ENCODE peak calls at places on chromosomes 7 and 10, in seven cellular contexts. One of them, this sample, is unnamed.

GRCh38 chr7:122327969-122328368 is 23.4 kb upstream of the FEZF1 start:
- DNase-seq in right cardiac atrium: no peak
- DNase-seq in H9: no peak
- DNase-seq in coronary artery: no peak
- DNase-seq in lower lobe of right lung: no peak
- DNase-seq in right lobe of liver: no peak
- DNase-seq in pancreas: no peak
- DNase-seq in this sample: no peak

GRCh38 chr7:118436663-118437062 is 212.2 kb downstream of the ANKRD7 start:
- DNase-seq in right cardiac atrium: no peak
- DNase-seq in H9: peak; percentile 31
- DNase-seq in coronary artery: no peak
- DNase-seq in lower lobe of right lung: no peak
- DNase-seq in right lobe of liver: no peak
- DNase-seq in pancreas: no peak
- DNase-seq in this sample: no peak

GRCh38 chr7:144812379-144813283 is 23.2 kb downstream of the TPK1 start:
- DNase-seq in right cardiac atrium: no peak
- DNase-seq in H9: no peak
- DNase-seq in coronary artery: no peak
- DNase-seq in lower lobe of right lung: no peak
- DNase-seq in right lobe of liver: no peak
- DNase-seq in pancreas: no peak
- DNase-seq in this sample: no peak

GRCh38 chr7:30562498-30562897 is 32.2 kb upstream of the GARS1 start:
- DNase-seq in right cardiac atrium: no peak
- DNase-seq in H9: no peak
- DNase-seq in coronary artery: no peak
- DNase-seq in lower lobe of right lung: no peak
- DNase-seq in right lobe of liver: no peak
- DNase-seq in pancreas: no peak
- DNase-seq in this sample: no peak

GRCh38 chr10:65194555-65194954 is 1673.4 kb downstream of the REEP3 start:
- DNase-seq in right cardiac atrium: no peak
- DNase-seq in H9: no peak
- DNase-seq in coronary artery: no peak
- DNase-seq in lower lobe of right lung: no peak
- DNase-seq in right lobe of liver: no peak
- DNase-seq in pancreas: no peak
- DNase-seq in this sample: no peak

GRCh38 chr7:2873146-2873545 is 29.0 kb upstream of the GNA12 start:
- DNase-seq in right cardiac atrium: no peak
- DNase-seq in H9: no peak
- DNase-seq in coronary artery: no peak
- DNase-seq in lower lobe of right lung: no peak
- DNase-seq in right lobe of liver: peak; percentile 58
- DNase-seq in pancreas: no peak
- DNase-seq in this sample: no peak

GRCh38 chr10:101070098-101070497 is 8.3 kb downstream of the KAZALD1 start:
- DNase-seq in right cardiac atrium: no peak
- DNase-seq in H9: no peak
- DNase-seq in coronary artery: no peak
- DNase-seq in lower lobe of right lung: no peak
- DNase-seq in right lobe of liver: no peak
- DNase-seq in pancreas: no peak
- DNase-seq in this sample: no peak

GRCh38 chr10:84291389-84291788 is 37.0 kb upstream of the CCSER2 start:
- DNase-seq in right cardiac atrium: no peak
- DNase-seq in H9: peak; percentile 55
- DNase-seq in coronary artery: no peak
- DNase-seq in lower lobe of right lung: no peak
- DNase-seq in right lobe of liver: no peak
- DNase-seq in pancreas: no peak
- DNase-seq in this sample: no peak

GRCh38 chr10:60574388-60574787 is 184.7 kb upstream of the ANK3 start:
- DNase-seq in right cardiac atrium: no peak
- DNase-seq in H9: no peak
- DNase-seq in coronary artery: no peak
- DNase-seq in lower lobe of right lung: no peak
- DNase-seq in right lobe of liver: no peak
- DNase-seq in pancreas: no peak
- DNase-seq in this sample: no peak

GRCh38 chr7:153158204-153158603 is 398.7 kb downstream of the ACTR3B start:
- DNase-seq in right cardiac atrium: no peak
- DNase-seq in H9: no peak
- DNase-seq in coronary artery: no peak
- DNase-seq in lower lobe of right lung: no peak
- DNase-seq in right lobe of liver: no peak
- DNase-seq in pancreas: no peak
- DNase-seq in this sample: no peak

GRCh38 chr7:6256709-6257535 is 15.5 kb downstream of the CYTH3 start:
- DNase-seq in right cardiac atrium: peak; percentile 84
- DNase-seq in H9: no peak
- DNase-seq in coronary artery: peak; percentile 90
- DNase-seq in lower lobe of right lung: peak; percentile 54
- DNase-seq in right lobe of liver: peak; percentile 60
- DNase-seq in pancreas: no peak
- DNase-seq in this sample: peak; percentile 49

GRCh38 chr10:55183993-55184392 is 383.0 kb upstream of the PCDH15 start:
- DNase-seq in right cardiac atrium: no peak
- DNase-seq in H9: no peak
- DNase-seq in coronary artery: no peak
- DNase-seq in lower lobe of right lung: no peak
- DNase-seq in right lobe of liver: no peak
- DNase-seq in pancreas: no peak
- DNase-seq in this sample: no peak

GRCh38 chr10:109591631-109592030 is 331.7 kb downstream of the XPNPEP1 start:
- DNase-seq in right cardiac atrium: no peak
- DNase-seq in H9: no peak
- DNase-seq in coronary artery: no peak
- DNase-seq in lower lobe of right lung: no peak
- DNase-seq in right lobe of liver: no peak
- DNase-seq in pancreas: no peak
- DNase-seq in this sample: no peak

GRCh38 chr7:152608656-152609055 is 67.3 kb downstream of the XRCC2 start:
- DNase-seq in right cardiac atrium: no peak
- DNase-seq in H9: no peak
- DNase-seq in coronary artery: no peak
- DNase-seq in lower lobe of right lung: no peak
- DNase-seq in right lobe of liver: no peak
- DNase-seq in pancreas: no peak
- DNase-seq in this sample: no peak

GRCh38 chr10:76082956-76083355 is 651.5 kb downstream of the LRMDA start:
- DNase-seq in right cardiac atrium: no peak
- DNase-seq in H9: peak; percentile 95
- DNase-seq in coronary artery: no peak
- DNase-seq in lower lobe of right lung: no peak
- DNase-seq in right lobe of liver: no peak
- DNase-seq in pancreas: no peak
- DNase-seq in this sample: no peak

DNA sequence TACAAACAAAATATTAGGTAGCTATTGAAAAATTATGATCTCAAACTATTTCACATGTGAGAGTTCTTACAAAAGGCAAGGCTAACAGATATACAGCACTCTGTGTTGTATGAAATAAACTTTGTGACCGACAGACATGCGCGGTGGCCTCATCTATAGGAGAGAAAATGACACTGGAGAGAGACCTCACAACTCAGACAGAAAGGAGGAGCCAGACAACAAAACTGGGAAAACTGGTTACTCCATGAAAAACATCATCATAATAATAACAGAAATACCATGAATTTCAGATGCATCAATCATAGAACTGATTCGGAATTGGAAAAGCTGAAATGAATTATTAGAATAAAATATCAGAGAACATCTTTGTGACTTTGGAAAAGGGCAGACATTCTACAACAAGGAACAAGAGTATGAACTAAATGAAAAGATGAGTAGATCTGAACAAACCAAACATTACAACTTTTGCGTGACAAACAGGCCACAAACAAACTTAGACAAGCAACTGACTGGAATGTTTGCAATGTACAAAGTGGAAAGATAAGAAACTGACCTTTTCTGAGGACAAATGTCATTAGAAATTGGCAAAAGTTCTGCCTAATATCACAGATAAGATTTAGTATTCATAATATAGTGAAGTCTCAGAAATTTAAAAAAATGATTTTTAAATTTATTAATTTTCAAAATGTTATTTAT is 69.3 kb downstream of the TNS3 start:
- DNase-seq in right cardiac atrium: no peak
- DNase-seq in H9: no peak
- DNase-seq in coronary artery: no peak
- DNase-seq in lower lobe of right lung: no peak
- DNase-seq in right lobe of liver: no peak
- DNase-seq in pancreas: no peak
- DNase-seq in this sample: no peak
- H3K27ac ChIP-seq in right cardiac atrium: no peak overlapping the region
- H3K27ac ChIP-seq in H9: no peak overlapping the region
- H3K27ac ChIP-seq in coronary artery: no peak overlapping the region
- H3K27ac ChIP-seq in lower lobe of right lung: peak overlapping the region; percentile 25
- H3K27ac ChIP-seq in right lobe of liver: peak overlapping the region; percentile 11
- H3K27ac ChIP-seq in pancreas: no peak overlapping the region
- H3K27ac ChIP-seq in this sample: no peak overlapping the region

GRCh38 chr7:158495780-158496179 is 91.8 kb downstream of the PTPRN2 start:
- DNase-seq in right cardiac atrium: no peak
- DNase-seq in H9: peak; percentile 84
- DNase-seq in coronary artery: no peak
- DNase-seq in lower lobe of right lung: no peak
- DNase-seq in right lobe of liver: no peak
- DNase-seq in pancreas: no peak
- DNase-seq in this sample: no peak
- H3K27ac ChIP-seq in right cardiac atrium: no peak overlapping the region
- H3K27ac ChIP-seq in H9: no peak overlapping the region
- H3K27ac ChIP-seq in coronary artery: no peak overlapping the region
- H3K27ac ChIP-seq in lower lobe of right lung: no peak overlapping the region
- H3K27ac ChIP-seq in right lobe of liver: no peak overlapping the region
- H3K27ac ChIP-seq in pancreas: no peak overlapping the region
- H3K27ac ChIP-seq in this sample: no peak overlapping the region

DNA sequence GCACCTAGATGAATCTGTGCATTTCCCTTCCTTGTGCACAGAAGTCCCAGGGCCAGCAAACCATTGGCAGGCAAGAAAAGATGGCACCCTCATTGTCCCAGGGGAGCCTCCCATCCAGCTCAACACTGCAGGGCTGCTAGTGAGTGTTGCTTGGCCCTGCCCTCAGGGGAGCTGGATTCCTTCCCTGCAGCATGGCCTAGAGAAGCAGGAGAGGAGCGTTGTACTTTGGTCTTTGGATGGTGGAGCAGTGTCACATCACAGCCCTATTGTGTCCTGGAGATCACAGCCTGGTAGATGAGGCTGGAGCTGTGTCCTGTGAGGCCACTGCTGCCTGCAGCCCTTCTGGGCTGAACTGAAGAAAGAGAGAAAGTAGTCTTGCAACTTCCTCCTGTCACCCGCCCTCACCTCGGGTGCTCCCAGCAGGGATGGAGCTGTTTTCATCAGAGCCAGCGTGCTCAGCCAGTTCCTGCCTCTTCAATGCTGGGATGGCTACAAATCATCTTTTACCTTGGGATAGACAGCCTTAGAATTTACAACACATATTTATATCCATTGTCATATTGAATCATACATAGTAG is 43.0 kb upstream of the FAM180A start:
- DNase-seq in right cardiac atrium: no peak
- DNase-seq in H9: no peak
- DNase-seq in coronary artery: no peak
- DNase-seq in lower lobe of right lung: no peak
- DNase-seq in right lobe of liver: no peak
- DNase-seq in pancreas: no peak
- DNase-seq in this sample: no peak
- H3K27ac ChIP-seq in right cardiac atrium: no peak overlapping the region
- H3K27ac ChIP-seq in H9: no peak overlapping the region
- H3K27ac ChIP-seq in coronary artery: no peak overlapping the region
- H3K27ac ChIP-seq in lower lobe of right lung: no peak overlapping the region
- H3K27ac ChIP-seq in right lobe of liver: no peak overlapping the region
- H3K27ac ChIP-seq in pancreas: no peak overlapping the region
- H3K27ac ChIP-seq in this sample: peak overlapping the region; percentile 64

GRCh38 chr7:39565538-39565937 is 666 bp upstream of the YAE1 start:
- DNase-seq in right cardiac atrium: no peak
- DNase-seq in H9: no peak
- DNase-seq in coronary artery: no peak
- DNase-seq in lower lobe of right lung: no peak
- DNase-seq in right lobe of liver: no peak
- DNase-seq in pancreas: no peak
- DNase-seq in this sample: no peak
- H3K27ac ChIP-seq in right cardiac atrium: no peak overlapping the region
- H3K27ac ChIP-seq in H9: no peak overlapping the region
- H3K27ac ChIP-seq in coronary artery: peak overlapping the region; percentile 59
- H3K27ac ChIP-seq in lower lobe of right lung: peak overlapping the region; percentile 86
- H3K27ac ChIP-seq in right lobe of liver: peak overlapping the region; percentile 43
- H3K27ac ChIP-seq in pancreas: no peak overlapping the region
- H3K27ac ChIP-seq in this sample: peak overlapping the region; percentile 79

GRCh38 chr10:119543814-119544642 is 1.5 kb upstream of the RGS10 start:
- DNase-seq in right cardiac atrium: no peak
- DNase-seq in H9: no peak
- DNase-seq in coronary artery: no peak
- DNase-seq in lower lobe of right lung: no peak
- DNase-seq in right lobe of liver: no peak
- DNase-seq in pancreas: no peak
- DNase-seq in this sample: no peak

GRCh38 chr10:119541459-119542356 is 811 bp downstream of the RGS10 start:
- DNase-seq in right cardiac atrium: peak; percentile 74
- DNase-seq in H9: no peak
- DNase-seq in coronary artery: no peak
- DNase-seq in lower lobe of right lung: peak; percentile 77
- DNase-seq in right lobe of liver: no peak
- DNase-seq in pancreas: no peak
- DNase-seq in this sample: peak; percentile 90

GRCh38 chr10:119542357-119542989 is at the start of gene RGS10:
- DNase-seq in right cardiac atrium: peak; percentile 92
- DNase-seq in H9: peak; percentile 78
- DNase-seq in coronary artery: peak; percentile 79
- DNase-seq in lower lobe of right lung: peak; percentile 86
- DNase-seq in right lobe of liver: peak; percentile 61
- DNase-seq in pancreas: peak; percentile 83
- DNase-seq in this sample: peak; percentile 92

GRCh38 chr10:119545310-119545709 is 2.8 kb upstream of the RGS10 start:
- DNase-seq in right cardiac atrium: no peak
- DNase-seq in H9: no peak
- DNase-seq in coronary artery: no peak
- DNase-seq in lower lobe of right lung: no peak
- DNase-seq in right lobe of liver: no peak
- DNase-seq in pancreas: no peak
- DNase-seq in this sample: no peak

GRCh38 chr10:119542990-119543813 is 683 bp upstream of the RGS10 start:
- DNase-seq in right cardiac atrium: peak; percentile 84
- DNase-seq in H9: peak; percentile 61
- DNase-seq in coronary artery: no peak
- DNase-seq in lower lobe of right lung: peak; percentile 70
- DNase-seq in right lobe of liver: peak; percentile 54
- DNase-seq in pancreas: peak; percentile 45
- DNase-seq in this sample: peak; percentile 70
- H3K27ac ChIP-seq in right cardiac atrium: no peak overlapping the region
- H3K27ac ChIP-seq in H9: no peak overlapping the region
- H3K27ac ChIP-seq in coronary artery: peak overlapping the region; percentile 55
- H3K27ac ChIP-seq in lower lobe of right lung: peak overlapping the region; percentile 78
- H3K27ac ChIP-seq in right lobe of liver: no peak overlapping the region
- H3K27ac ChIP-seq in pancreas: no peak overlapping the region
- H3K27ac ChIP-seq in this sample: peak overlapping the region; percentile 80

DNA sequence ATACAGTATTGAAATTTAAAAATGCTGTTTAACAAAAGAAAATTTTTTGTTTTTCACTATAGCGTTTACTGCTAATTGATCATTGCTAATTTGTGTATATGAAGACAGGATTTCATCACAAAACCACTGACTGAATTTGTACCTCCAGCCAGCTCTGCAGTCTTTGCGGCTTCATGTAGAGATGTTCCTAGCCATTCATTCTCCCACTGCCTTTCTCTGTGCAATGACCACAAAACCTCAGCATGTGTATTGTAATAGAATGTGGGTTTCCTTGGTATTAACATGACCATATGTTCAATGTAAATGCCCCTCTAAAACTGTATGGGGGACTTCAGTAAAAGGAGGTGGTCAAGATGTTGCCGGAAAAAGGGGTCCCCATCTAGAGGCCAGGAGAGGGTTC is 81.1 kb upstream of the STEAP1B start:
- DNase-seq in right cardiac atrium: no peak
- DNase-seq in H9: no peak
- DNase-seq in coronary artery: no peak
- DNase-seq in lower lobe of right lung: no peak
- DNase-seq in right lobe of liver: no peak
- DNase-seq in pancreas: no peak
- DNase-seq in this sample: no peak
- H3K27ac ChIP-seq in right cardiac atrium: no peak overlapping the region
- H3K27ac ChIP-seq in H9: no peak overlapping the region
- H3K27ac ChIP-seq in coronary artery: no peak overlapping the region
- H3K27ac ChIP-seq in lower lobe of right lung: no peak overlapping the region
- H3K27ac ChIP-seq in right lobe of liver: no peak overlapping the region
- H3K27ac ChIP-seq in pancreas: no peak overlapping the region
- H3K27ac ChIP-seq in this sample: no peak overlapping the region